ENCODE peak calls at places on chromosomes 12 and 14, in eight cellular contexts. J is Panc1, X is K562, Z is HCT116, F is HepG2, C is upper lobe of left lung, Y is GM12878, N is GM23338. M is an unnamed sample.

GRCh38 chr12:32107376-32108267 is 975 bp downstream of the BICD1 start:
- ATAC-seq in J (peak; percentile 16), X (peak; percentile 25), Z (peak; percentile 19), F (peak; percentile 21), C (peak; percentile 21), Y (peak; percentile 33), N (peak; percentile 9), M (no peak)

GRCh38 chr14:76405627-76406026 is 29.7 kb downstream of the ESRRB start:
- ATAC-seq in J (no peak), X (peak; percentile 55), Z (no peak), F (no peak), C (no peak), Y (no peak), N (no peak), M (no peak)

GRCh38 chr12:45125997-45126396 is 75.1 kb upstream of the DBX2 start:
- ATAC-seq in J (no peak), X (no peak), Z (no peak), F (no peak), C (no peak), Y (no peak), N (no peak), M (no peak)

GRCh38 chr12:79223761-79224160 is 359.2 kb downstream of the SYT1 start:
- ATAC-seq in J (no peak), X (no peak), Z (no peak), F (no peak), C (no peak), Y (no peak), N (no peak), M (no peak)

GRCh38 chr12:7678744-7679143 is 13.0 kb upstream of the APOBEC1 start:
- ATAC-seq in J (no peak), X (no peak), Z (peak; percentile 65), F (no peak), C (no peak), Y (no peak), N (no peak), M (no peak)

GRCh38 chr12:26845984-26846383 is 13.0 kb upstream of the ITPR2 start:
- ATAC-seq in J (no peak), X (peak; percentile 90), Z (no peak), F (peak; percentile 82), C (peak; percentile 92), Y (peak; percentile 57), N (no peak), M (peak; percentile 82)

GRCh38 chr12:116853507-116853906 is 27.7 kb downstream of the HRK start:
- ATAC-seq in J (no peak), X (no peak), Z (no peak), F (no peak), C (no peak), Y (no peak), N (no peak), M (no peak)

GRCh38 chr12:1362143-1362542 is 232.2 kb downstream of the FBXL14 start:
- ATAC-seq in J (no peak), X (no peak), Z (no peak), F (no peak), C (no peak), Y (no peak), N (no peak), M (no peak)

GRCh38 chr14:75375983-75376382 is 51.8 kb upstream of the JDP2 start:
- ATAC-seq in J (no peak), X (no peak), Z (no peak), F (no peak), C (no peak), Y (no peak), N (no peak), M (no peak)

DNA sequence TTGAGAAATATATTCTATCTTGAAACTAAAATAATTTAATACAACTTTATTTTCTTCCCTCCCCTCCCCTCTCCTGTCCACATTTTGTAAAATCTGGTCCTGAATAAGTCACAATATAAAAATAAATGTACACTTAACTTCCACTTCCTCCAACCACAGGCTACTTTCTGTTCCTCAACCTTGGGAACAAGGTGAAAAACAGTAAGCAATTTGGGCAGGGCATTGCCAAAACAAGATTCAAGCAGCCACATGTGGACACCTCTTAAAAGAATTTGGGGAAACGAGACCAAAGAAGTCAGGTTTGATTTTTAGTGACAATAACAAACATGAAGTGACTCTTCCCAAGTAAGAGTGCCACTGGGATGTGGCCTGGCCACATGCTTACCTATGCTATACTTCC is 115.7 kb downstream of the PTPRQ start:
- ATAC-seq in J (no peak), X (no peak), Z (no peak), F (no peak), C (no peak), Y (no peak), N (no peak), M (no peak)
- H3K27ac ChIP-seq in J (no peak overlapping the region), X (no peak overlapping the region), Z (no peak overlapping the region), F (no peak overlapping the region), C (no peak overlapping the region), Y (no peak overlapping the region), N (no peak overlapping the region), M (no peak overlapping the region)

GRCh38 chr12:118402251-118402650 is 25.9 kb downstream of the SUDS3 start:
- ATAC-seq in J (no peak), X (no peak), Z (no peak), F (no peak), C (no peak), Y (no peak), N (no peak), M (peak; percentile 36)
- H3K36me3 ChIP-seq in J (peaks cover 16% of the 10 kb centered on the region), X (peaks cover 69% of the 10 kb centered on the region), Z (peaks cover 21% of the 10 kb centered on the region), F (peaks cover 10% of the 10 kb centered on the region), C (peaks cover 69% of the 10 kb centered on the region), Y (peaks cover 27% of the 10 kb centered on the region), N (peaks cover 33% of the 10 kb centered on the region), M (no peaks in the 10 kb centered on the region)

GRCh38 chr12:21615441-21615840 is 10.8 kb upstream of the GYS2 start:
- ATAC-seq in J (no peak), X (no peak), Z (no peak), F (no peak), C (no peak), Y (no peak), N (no peak), M (no peak)
- TF ChIP-seq POLR2AphosphoS5 in J (no peak), X (no peak), Z (no peak), F (no peak), C (no peak), Y (no peak), N (no peak), M (no peak)

GRCh38 chr12:19192709-19193108 is 63.2 kb downstream of the PLEKHA5 start:
- ATAC-seq in J (no peak), X (no peak), Z (no peak), F (no peak), C (no peak), Y (no peak), N (no peak), M (no peak)

GRCh38 chr12:19191089-19191488 is 61.6 kb downstream of the PLEKHA5 start:
- ATAC-seq in J (no peak), X (no peak), Z (no peak), F (no peak), C (no peak), Y (no peak), N (no peak), M (no peak)

GRCh38 chr12:19189522-19189921 is 60.0 kb downstream of the PLEKHA5 start:
- ATAC-seq in J (no peak), X (no peak), Z (no peak), F (no peak), C (no peak), Y (no peak), N (no peak), M (no peak)

GRCh38 chr12:19190292-19191031 is 60.9 kb downstream of the PLEKHA5 start:
- ATAC-seq in J (no peak), X (no peak), Z (no peak), F (no peak), C (no peak), Y (no peak), N (no peak), M (no peak)

GRCh38 chr12:19191563-19191962 is 62.0 kb downstream of the PLEKHA5 start:
- ATAC-seq in J (no peak), X (no peak), Z (no peak), F (no peak), C (no peak), Y (no peak), N (no peak), M (no peak)
- H3K27ac ChIP-seq in J (no peak overlapping the region), X (no peak overlapping the region), Z (no peak overlapping the region), F (no peak overlapping the region), C (no peak overlapping the region), Y (no peak overlapping the region), N (peak overlapping the region; percentile 37), M (peak overlapping the region; percentile 43)

GRCh38 chr12:51994959-51995358 is 11.8 kb upstream of the TAMALIN start:
- ATAC-seq in J (no peak), X (no peak), Z (no peak), F (no peak), C (no peak), Y (no peak), N (no peak), M (no peak)
- H3K36me3 ChIP-seq in J (no peaks in the 10 kb centered on the region), X (peaks cover 32% of the 10 kb centered on the region), Z (peaks cover 3% of the 10 kb centered on the region), F (peaks cover 8% of the 10 kb centered on the region), C (peaks cover 26% of the 10 kb centered on the region), Y (no peaks in the 10 kb centered on the region), N (peaks cover 6% of the 10 kb centered on the region), M (peaks cover 67% of the 10 kb centered on the region)

GRCh38 chr14:81272322-81272721 is 51.6 kb upstream of the GTF2A1 start:
- ATAC-seq in J (no peak), X (no peak), Z (no peak), F (no peak), C (no peak), Y (no peak), N (no peak), M (no peak)

GRCh38 chr14:81273961-81274360 is 53.2 kb upstream of the GTF2A1 start:
- ATAC-seq in J (no peak), X (no peak), Z (no peak), F (no peak), C (no peak), Y (no peak), N (no peak), M (no peak)

GRCh38 chr14:81275995-81276698 is 55.4 kb upstream of the GTF2A1 start:
- ATAC-seq in J (no peak), X (no peak), Z (no peak), F (no peak), C (no peak), Y (peak; percentile 80), N (no peak), M (no peak)

GRCh38 chr14:81275305-81275950 is 54.7 kb upstream of the GTF2A1 start:
- ATAC-seq in J (no peak), X (no peak), Z (no peak), F (no peak), C (no peak), Y (no peak), N (no peak), M (no peak)

DNA sequence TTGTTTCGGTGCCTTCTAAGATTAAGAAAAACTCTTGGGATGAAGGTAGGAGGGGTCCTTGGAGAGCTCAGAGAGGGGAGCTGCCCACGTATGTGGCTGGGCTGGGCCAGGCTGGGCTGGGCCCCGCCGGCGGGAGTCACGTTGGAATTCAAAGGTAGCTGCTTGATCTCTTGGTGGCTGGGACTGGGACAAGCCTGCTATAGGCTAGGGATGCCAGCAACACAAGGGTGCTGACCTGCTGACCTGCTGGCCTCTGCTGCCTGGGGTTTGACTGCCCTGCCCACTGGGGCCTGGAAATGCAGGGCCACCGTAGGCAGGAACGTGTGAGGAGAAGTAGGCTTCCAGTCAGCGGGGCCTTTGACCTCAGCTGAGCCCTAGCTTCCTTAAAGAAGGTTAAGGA is 52.8 kb upstream of the GTF2A1 start:
- ATAC-seq in J (no peak), X (no peak), Z (no peak), F (no peak), C (no peak), Y (no peak), N (peak; percentile 81), M (no peak)
- TF ChIP-seq POLR2AphosphoS5 in J (no peak), X (no peak), Z (no peak), F (no peak), C (no peak), Y (no peak), N (no peak), M (no peak)